ENCODE peak calls at places on chromosomes 12 and 14, in six cellular contexts. E is GM06990; W is CD8-positive, alpha-beta T cell; H is AG04449; C is neural crest cell; N is MCF 10A. M is an unnamed sample.

GRCh38 chr12:12483438-12483837 is 79.2 kb downstream of the DUSP16 start:
- DNase-seq in C (no peak), N (no peak), H (no peak), W (no peak), E (no peak), M (no peak)

GRCh38 chr14:46574236-46574970 is 77.2 kb downstream of the RPL10L start:
- DNase-seq in E (no peak), H (no peak), N (peak; percentile 17), W (no peak), C (no peak), M (no peak)

GRCh38 chr14:80047761-80048160 is 163.5 kb downstream of the DIO2 start:
- DNase-seq in W (no peak), N (peak; percentile 9), H (no peak), E (no peak), C (no peak), M (no peak)

GRCh38 chr14:88556581-88556980 is 1.8 kb upstream of the PTPN21 start:
- DNase-seq in H (no peak), E (no peak), C (no peak), N (no peak), W (no peak), M (no peak)

GRCh38 chr12:26368331-26368730 is 173.0 kb downstream of the SSPN start:
- DNase-seq in E (no peak), H (no peak), N (no peak), C (no peak), W (no peak), M (no peak)

GRCh38 chr12:57755454-57756372 is 810 bp downstream of the MARCHF9 start:
- DNase-seq in E (peak; percentile 37), N (no peak), C (no peak), H (no peak), W (peak; percentile 23), M (peak; percentile 69)

GRCh38 chr12:69639400-69640016 is 28.8 kb upstream of the LRRC10 start:
- DNase-seq in C (peak; percentile 66), H (peak; percentile 3), E (peak; percentile 18), N (peak; percentile 72), W (peak; percentile 41), M (peak; percentile 73)

GRCh38 chr12:57621497-57622292 is 10.5 kb downstream of the ARHGEF25 start:
- DNase-seq in N (peak; percentile 35), C (peak; percentile 81), E (peak; percentile 39), H (no peak), W (peak; percentile 43), M (peak; percentile 88)

GRCh38 chr12:1819050-1819449 is 1.3 kb upstream of the LRTM2 start:
- DNase-seq in H (no peak), N (no peak), C (no peak), E (no peak), W (no peak), M (no peak)

GRCh38 chr14:89007906-89008305 is 183.5 kb downstream of the TTC8 start:
- DNase-seq in C (no peak), N (no peak), W (no peak), E (no peak), H (no peak), M (no peak)

GRCh38 chr14:101859538-101859902 is 98.0 kb downstream of the PPP2R5C start:
- DNase-seq in W (no peak), H (no peak), C (no peak), N (no peak), E (no peak), M (no peak)

GRCh38 chr12:76084277-76085158 is at the start of gene NAP1L1:
- DNase-seq in W (peak; percentile 95), N (peak; percentile 98), C (peak; percentile 95), H (peak; percentile 87), E (peak; percentile 96), M (peak; percentile 98)

DNA sequence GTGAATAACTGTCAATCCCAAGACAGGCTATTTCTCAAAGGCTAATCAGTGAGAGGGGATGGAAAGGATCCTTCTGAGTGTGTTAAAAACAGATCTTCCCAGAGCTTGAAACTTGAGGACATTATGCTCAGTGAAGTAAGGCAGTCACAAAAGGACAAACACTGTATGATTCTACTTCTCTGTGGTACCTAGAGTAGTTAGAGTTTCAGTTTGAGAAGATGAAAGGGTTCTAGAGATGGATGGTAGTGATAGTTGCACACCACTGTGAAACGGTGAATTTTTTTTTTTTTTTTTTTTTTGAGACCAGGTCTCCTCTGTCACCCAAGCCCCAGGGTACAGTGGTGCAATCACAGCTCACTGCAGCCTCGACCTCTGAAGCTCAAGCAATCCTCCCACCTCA is 133.8 kb downstream of the SAMD4A start:
- DNase-seq in W (no peak), E (no peak), N (no peak), C (no peak), H (no peak), M (no peak)
- TF ChIP-seq CTCF in W (no peak), E (no peak), N (no peak), C (no peak), H (no peak), M (no peak)

DNA sequence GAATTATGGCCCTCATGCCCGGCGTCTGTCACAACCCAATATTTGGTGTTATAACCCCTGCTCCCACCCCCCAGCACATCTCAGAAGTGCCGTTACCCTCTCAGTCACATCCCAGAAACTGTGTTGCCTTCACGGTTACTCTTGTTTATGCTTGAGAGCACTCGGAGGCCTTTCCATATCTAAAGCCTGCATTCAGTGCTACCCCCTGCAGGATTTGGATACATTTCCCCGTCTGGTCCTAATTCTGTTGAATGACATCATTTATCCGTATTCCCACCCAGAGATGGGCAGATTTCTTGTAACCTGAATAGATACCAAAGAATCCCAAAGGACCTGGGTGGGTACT is 19.1 kb upstream of the FOS start:
- DNase-seq in W (no peak), E (no peak), C (no peak), H (no peak), N (no peak), M (no peak)
- TF ChIP-seq CTCF in W (no peak), E (no peak), C (no peak), H (peak; percentile 4), N (no peak), M (no peak)

GRCh38 chr12:24113701-24114100 is 164.2 kb upstream of the SOX5 start:
- DNase-seq in E (no peak), W (no peak), H (no peak), C (no peak), N (no peak), M (no peak)

GRCh38 chr12:24111101-24111500 is 161.6 kb upstream of the SOX5 start:
- DNase-seq in C (no peak), E (no peak), W (no peak), N (peak; percentile 32), H (no peak), M (no peak)

GRCh38 chr12:24111591-24111990 is 162.1 kb upstream of the SOX5 start:
- DNase-seq in N (peak; percentile 17), W (no peak), H (no peak), C (no peak), E (no peak), M (no peak)

GRCh38 chr12:24109381-24110039 is 160.0 kb upstream of the SOX5 start:
- DNase-seq in C (no peak), N (peak; percentile 27), H (no peak), E (no peak), W (no peak), M (peak; percentile 42)
- TF ChIP-seq CTCF in C (peak; percentile 95), N (peak; percentile 36), H (no peak), E (peak; percentile 57), W (no peak), M (peak; percentile 27)

GRCh38 chr14:73287071-73287470 is 49.8 kb downstream of the PAPLN start:
- DNase-seq in W (no peak), N (no peak), C (no peak), E (no peak), H (no peak), M (no peak)

GRCh38 chr14:73285979-73286378 is 48.7 kb downstream of the PAPLN start:
- DNase-seq in C (no peak), W (no peak), E (no peak), H (no peak), N (no peak), M (no peak)

GRCh38 chr14:73286598-73286997 is 49.3 kb downstream of the PAPLN start:
- DNase-seq in N (no peak), W (no peak), E (no peak), C (no peak), H (no peak), M (no peak)

GRCh38 chr14:73280903-73281302 is 43.6 kb downstream of the PAPLN start:
- DNase-seq in H (no peak), E (no peak), C (no peak), N (no peak), W (no peak), M (no peak)

DNA sequence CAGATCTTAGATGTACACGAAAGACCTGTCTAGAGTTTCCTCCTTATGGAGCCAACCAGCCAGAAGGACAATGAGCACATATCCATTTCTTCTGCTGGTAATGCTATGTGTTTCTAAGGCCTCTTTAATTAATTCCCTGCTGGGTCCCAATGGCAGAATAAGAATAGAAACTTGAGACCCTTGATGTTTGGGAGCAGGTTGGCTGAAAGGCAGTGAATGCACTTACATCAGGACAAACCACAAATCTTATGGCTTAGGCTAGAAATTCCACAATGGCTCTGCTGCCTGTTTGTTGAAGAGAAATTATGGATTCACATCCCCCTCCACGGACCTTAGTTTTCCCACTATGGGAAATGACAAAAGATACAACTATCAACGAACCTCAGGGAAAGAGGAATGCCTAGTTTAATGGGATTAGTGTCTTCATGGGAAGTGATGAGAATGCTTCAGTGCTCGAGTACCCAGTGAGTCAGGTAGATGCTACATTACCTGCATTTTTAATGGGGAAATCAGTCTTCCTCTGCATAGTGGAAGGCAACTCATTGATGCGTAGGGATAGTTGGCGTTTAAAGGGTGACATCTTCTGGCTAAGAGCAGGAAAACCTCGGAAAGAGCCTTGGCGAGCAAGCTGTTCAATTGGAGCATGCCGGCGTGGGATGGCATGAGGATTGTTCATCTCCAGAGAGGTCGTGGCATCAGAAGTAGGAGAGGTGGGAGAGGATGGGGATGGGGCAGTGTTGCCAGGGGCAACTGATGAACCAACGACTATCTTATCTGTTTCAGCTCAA is 46.5 kb downstream of the PAPLN start:
- DNase-seq in E (no peak), W (no peak), N (no peak), H (no peak), C (no peak), M (no peak)
- TF ChIP-seq CTCF in E (no peak), W (no peak), N (no peak), H (peak; percentile 42), C (peak; percentile 33), M (no peak)

GRCh38 chr14:49589387-49589786 is 3.2 kb upstream of the RPS29 start:
- DNase-seq in C (no peak), N (no peak), H (no peak), W (no peak), E (no peak), M (no peak)
- TF ChIP-seq CTCF in C (no peak), N (no peak), H (no peak), W (no peak), E (no peak), M (no peak)

M was measured in GM20000.